ENCODE peak calls at places on chromosomes 16 and 17, in five cellular contexts. Q is spleen, N is PC-9, C is keratinocyte, F is ascending aorta. B is an unnamed sample.

GRCh38 chr17:43406676-43407645 is 8.2 kb downstream of the ARL4D start:
- DNase-seq in Q (no peak), N (no peak), C (no peak), F (no peak), B (peak)

GRCh38 chr16:67451704-67452435 is 20.9 kb downstream of the HSD11B2 start:
- DNase-seq in Q (no peak), N (no peak), C (no peak), F (no peak), B (peak)

GRCh38 chr16:66309409-66309808 is 57.1 kb upstream of the CDH5 start:
- DNase-seq in Q (peak), N (no peak), C (no peak), F (no peak), B (no peak)

GRCh38 chr17:77437017-77437416 is 296.2 kb downstream of the SEC14L1 start:
- DNase-seq in Q (peak), N (no peak), C (no peak), F (no peak), B (no peak)

GRCh38 chr17:28187931-28188330 is 131.1 kb upstream of the TMEM97 start:
- DNase-seq in Q (no peak), N (no peak), C (no peak), F (no peak), B (no peak)

GRCh38 chr17:77723071-77723908 is 235.2 kb upstream of the TNRC6C start:
- DNase-seq in Q (no peak), N (no peak), C (no peak), F (no peak), B (no peak)

GRCh38 chr17:58691701-58692238 is at the start of gene TEX14:
- DNase-seq in Q (peak), N (no peak), C (no peak), F (no peak), B (peak)

GRCh38 chr16:56898847-56899246 is 33.1 kb upstream of the HERPUD1 start:
- DNase-seq in Q (no peak), N (no peak), C (no peak), F (no peak), B (no peak)

GRCh38 chr16:70656712-70657263 is 10.4 kb downstream of the IL34 start:
- DNase-seq in Q (peak), N (no peak), C (no peak), F (no peak), B (peak)
- H3K4me3 ChIP-seq in Q (no peak), N (no peak), C (no peak), F (no peak), B (no peak)

GRCh38 chr17:65001409-65002045 is 55.0 kb downstream of the GNA13 start:
- DNase-seq in Q (no peak), N (no peak), C (no peak), F (no peak), B (no peak)
- H3K4me3 ChIP-seq in Q (no peak), N (no peak), C (no peak), F (no peak), B (no peak)

GRCh38 chr17:42125565-42125964 is 3.0 kb downstream of the HSPB9 start:
- DNase-seq in Q (no peak), N (no peak), C (no peak), F (no peak), B (peak)

GRCh38 chr17:42120161-42121065 is 754 bp downstream of the KAT2A start:
- DNase-seq in Q (no peak), N (no peak), C (no peak), F (no peak), B (peak)

GRCh38 chr17:42121066-42121769 is at the start of gene KAT2A:
- DNase-seq in Q (peak), N (peak), C (no peak), F (no peak), B (peak)

GRCh38 chr17:42124256-42124655 is 1.7 kb downstream of the HSPB9 start:
- DNase-seq in Q (no peak), N (no peak), C (no peak), F (no peak), B (peak)

DNA sequence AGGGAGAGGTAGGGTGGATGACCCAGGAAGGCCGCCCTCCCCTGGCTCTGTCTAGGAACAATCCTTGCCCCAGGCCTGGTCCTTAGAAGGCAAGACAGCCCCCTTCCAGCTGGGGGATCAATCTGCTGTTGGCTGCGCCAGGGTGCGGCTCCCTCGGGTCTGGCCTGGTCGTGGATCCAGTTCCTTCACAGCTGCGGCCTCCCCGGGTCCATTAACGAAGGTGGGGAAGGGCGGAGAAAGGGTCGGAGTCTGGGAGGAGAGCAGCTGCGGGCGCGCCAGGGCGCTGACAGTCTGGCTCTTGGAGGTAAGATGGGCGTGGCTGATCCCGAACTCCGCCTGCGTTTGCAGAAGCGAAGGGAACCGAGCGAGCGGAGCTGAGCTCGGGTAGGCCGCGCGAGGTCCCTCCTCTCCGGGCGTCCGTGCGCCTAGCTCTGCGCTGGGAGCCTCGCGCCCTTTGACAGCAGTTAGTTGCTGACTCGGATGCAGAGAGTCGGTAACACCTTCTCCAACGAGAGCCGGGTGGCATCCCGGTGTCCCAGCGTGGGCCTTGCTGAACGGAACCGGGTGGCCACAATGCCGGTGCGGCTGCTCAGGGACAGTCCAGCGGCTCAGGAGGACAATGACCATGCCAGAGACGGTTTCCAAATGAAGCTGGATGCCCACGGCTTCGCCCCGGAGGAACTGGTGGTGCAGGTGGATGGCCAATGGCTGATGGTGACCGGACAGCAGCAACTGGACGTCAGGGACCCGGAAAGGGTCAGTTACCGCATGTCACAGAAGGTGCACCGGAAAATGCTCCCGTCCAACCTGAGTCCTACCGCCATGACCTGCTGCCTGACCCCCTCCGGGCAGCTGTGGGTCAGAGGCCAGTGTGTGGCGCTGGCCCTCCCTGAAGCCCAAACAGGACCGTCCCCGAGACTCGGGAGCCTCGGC is at the start of gene HSPB9:
- DNase-seq in Q (no peak), N (no peak), C (no peak), F (no peak), B (peak)
- H3K4me3 ChIP-seq in Q (peak), N (no peak), C (no peak), F (no peak), B (no peak)

GRCh38 chr16:30368122-30368791 is 2.0 kb downstream of the TBC1D10B start:
- DNase-seq in Q (no peak), N (peak), C (no peak), F (no peak), B (peak)
- H3K4me3 ChIP-seq in Q (peak), N (peak), C (peak), F (peak), B (peak)

GRCh38 chr16:8959921-8960787 is 3.6 kb downstream of the USP7 start:
- DNase-seq in Q (no peak), N (no peak), C (no peak), F (no peak), B (peak)
- H3K4me3 ChIP-seq in Q (peak), N (peak), C (peak), F (peak), B (peak)

GRCh38 chr17:67922503-67922902 is 73.8 kb downstream of the C17orf58 start:
- DNase-seq in Q (no peak), N (no peak), C (no peak), F (no peak), B (no peak)
- H3K4me3 ChIP-seq in Q (no peak), N (no peak), C (no peak), F (no peak), B (no peak)